ENCODE peak calls at places on chromosomes 13 and 19, in eight cellular contexts. R is A549; E is naive thymus-derived CD4-positive, alpha-beta T cell; V is pancreas; G is GM23338; W is GM23248; D is psoas muscle; P is endodermal cell. B is an unnamed sample.

GRCh38 chr13:99151516-99151915 is 49.1 kb upstream of the UBAC2 start:
- DNase-seq in V (no peak), R (peak; percentile 70), W (peak; percentile 84), E (no peak), P (no peak), D (no peak), G (no peak), B (no peak)

GRCh38 chr13:45296259-45296658 is 44.7 kb downstream of the TPT1 start:
- DNase-seq in W (no peak), P (no peak), V (no peak), R (no peak), E (no peak), D (no peak), G (no peak), B (no peak)

GRCh38 chr13:114015111-114015551 is 41.3 kb upstream of the C13orf46 start:
- DNase-seq in P (no peak), E (no peak), R (no peak), W (no peak), D (peak; percentile 25), G (no peak), V (peak; percentile 75), B (no peak)

GRCh38 chr19:10406191-10406590 is 2.8 kb upstream of the CDC37 start:
- DNase-seq in R (no peak), G (no peak), V (no peak), D (no peak), P (no peak), E (no peak), W (no peak), B (no peak)

GRCh38 chr19:722553-723101 is 13.9 kb downstream of the PALM start:
- DNase-seq in D (peak; percentile 61), R (no peak), V (no peak), P (no peak), E (no peak), W (no peak), G (no peak), B (no peak)

GRCh38 chr19:44757735-44758505 is 9.4 kb downstream of the BCL3 start:
- DNase-seq in P (peak; percentile 90), D (peak; percentile 85), V (peak; percentile 89), R (no peak), W (no peak), G (peak; percentile 82), E (no peak), B (no peak)

GRCh38 chr19:55309437-55309836 is 15.7 kb downstream of the TMEM150B start:
- DNase-seq in W (no peak), P (no peak), V (no peak), R (no peak), G (no peak), E (no peak), D (no peak), B (no peak)

GRCh38 chr13:110361365-110361911 is 54.4 kb downstream of the COL4A2 start:
- DNase-seq in W (peak; percentile 97), V (no peak), E (no peak), G (no peak), D (peak; percentile 66), R (no peak), P (no peak), B (no peak)

GRCh38 chr19:39937792-39938191 is 3.4 kb upstream of the FCGBP start:
- DNase-seq in E (no peak), W (no peak), P (no peak), G (no peak), D (no peak), V (no peak), R (no peak), B (no peak)

GRCh38 chr13:94332360-94333040 is 147.0 kb downstream of the DCT start:
- DNase-seq in P (no peak), V (no peak), W (no peak), D (no peak), E (no peak), G (no peak), R (no peak), B (no peak)

GRCh38 chr19:47102561-47103135 is 10.9 kb downstream of the ZC3H4 start:
- DNase-seq in E (no peak), G (no peak), P (no peak), R (no peak), D (no peak), V (no peak), W (peak; percentile 27), B (no peak)

GRCh38 chr19:30049844-30050667 is 108.0 kb downstream of the URI1 start:
- DNase-seq in P (no peak), W (no peak), E (no peak), G (no peak), V (no peak), D (no peak), R (no peak), B (peak; percentile 34)

GRCh38 chr13:80704369-80704768 is 363.4 kb upstream of the SPRY2 start:
- DNase-seq in E (no peak), P (no peak), D (no peak), W (no peak), V (peak; percentile 57), R (no peak), G (no peak), B (no peak)

GRCh38 chr13:48232420-48233096 is 448 bp upstream of the ITM2B start:
- DNase-seq in G (peak; percentile 57), V (no peak), E (peak; percentile 54), R (peak; percentile 26), P (peak; percentile 91), W (peak; percentile 33), D (no peak), B (peak; percentile 31)

GRCh38 chr19:1908364-1908678 is 3.1 kb downstream of the ADAT3 start:
- DNase-seq in W (no peak), P (no peak), D (no peak), E (no peak), R (no peak), V (peak; percentile 80), G (no peak), B (no peak)

GRCh38 chr19:54209748-54210494 is 9.3 kb downstream of the RPS9 start:
- DNase-seq in P (no peak), D (peak; percentile 90), G (no peak), E (no peak), V (peak; percentile 96), R (peak; percentile 93), W (peak; percentile 96), B (peak; percentile 52)

GRCh38 chr19:8396563-8397203 is 6.5 kb downstream of the RAB11B start:
- DNase-seq in D (peak; percentile 73), V (peak; percentile 79), G (peak; percentile 86), R (peak; percentile 69), P (peak; percentile 92), E (peak; percentile 36), W (peak; percentile 77), B (peak; percentile 79)

GRCh38 chr19:13039211-13039789 is 44.0 kb downstream of the NFIX start:
- DNase-seq in D (no peak), W (peak; percentile 36), R (no peak), E (no peak), G (no peak), V (no peak), P (no peak), B (no peak)
- H3K4me1 ChIP-seq in D (peaks cover 96% of the 10 kb centered on the region), W (peaks cover 94% of the 10 kb centered on the region), R (peaks cover 17% of the 10 kb centered on the region), E (peaks cover 18% of the 10 kb centered on the region), G (peaks cover 11% of the 10 kb centered on the region), V (peaks cover 20% of the 10 kb centered on the region), P (no peaks in the 10 kb centered on the region), B (peaks cover 9% of the 10 kb centered on the region)

DNA sequence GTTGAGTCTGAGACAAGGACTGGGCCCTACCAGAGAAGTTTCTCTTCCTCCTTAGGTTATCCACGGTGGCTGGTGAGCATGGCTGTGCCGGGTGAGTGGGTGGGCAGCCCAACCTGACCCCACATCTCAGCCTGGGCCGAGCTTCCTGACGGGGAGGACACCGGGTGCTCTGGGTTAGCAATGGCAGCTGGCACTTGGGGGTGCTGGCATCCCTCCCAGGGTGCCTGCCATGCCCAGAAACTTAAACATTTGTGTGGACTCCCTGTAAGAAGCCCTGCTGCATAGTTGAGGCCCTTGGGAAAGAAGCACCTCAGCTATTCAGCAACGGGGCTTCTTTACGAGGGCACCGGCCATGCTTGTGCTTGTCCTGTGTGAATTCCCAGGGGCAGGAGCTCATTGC is 33.9 kb upstream of the MEDAG start:
- DNase-seq in V (no peak), P (peak; percentile 53), D (no peak), G (no peak), R (no peak), W (no peak), E (no peak), B (no peak)
- H3K4me3 ChIP-seq in V (no peak overlapping the region), P (no peak overlapping the region), D (no peak overlapping the region), G (no peak overlapping the region), R (no peak overlapping the region), W (no peak overlapping the region), E (no peak overlapping the region), B (no peak overlapping the region)

GRCh38 chr13:40624338-40624737 is 42.1 kb downstream of the FOXO1 start:
- DNase-seq in D (peak; percentile 37), E (no peak), V (no peak), W (peak; percentile 43), G (no peak), R (no peak), P (no peak), B (no peak)

GRCh38 chr13:40629678-40630384 is 36.6 kb downstream of the FOXO1 start:
- DNase-seq in P (no peak), E (no peak), R (no peak), G (no peak), V (no peak), D (no peak), W (no peak), B (no peak)

GRCh38 chr13:40626566-40626965 is 39.9 kb downstream of the FOXO1 start:
- DNase-seq in G (no peak), W (no peak), V (no peak), D (no peak), E (no peak), P (no peak), R (no peak), B (no peak)

GRCh38 chr13:40622761-40623160 is 43.7 kb downstream of the FOXO1 start:
- DNase-seq in R (no peak), W (no peak), V (no peak), D (no peak), G (no peak), E (no peak), P (no peak), B (no peak)

GRCh38 chr13:40626977-40627376 is 39.5 kb downstream of the FOXO1 start:
- DNase-seq in W (no peak), R (no peak), P (no peak), V (no peak), G (no peak), E (no peak), D (no peak), B (no peak)
- H3K4me1 ChIP-seq in W (peaks cover 7% of the 10 kb centered on the region), R (peaks cover 12% of the 10 kb centered on the region), P (peaks cover 13% of the 10 kb centered on the region), V (peaks cover 50% of the 10 kb centered on the region), G (peaks cover 64% of the 10 kb centered on the region), E (peaks cover 39% of the 10 kb centered on the region), D (peaks cover 92% of the 10 kb centered on the region), B (peaks cover 24% of the 10 kb centered on the region)

GRCh38 chr13:51581148-51581820 is 3.0 kb upstream of the WDFY2 start:
- DNase-seq in E (no peak), P (no peak), R (no peak), D (no peak), W (no peak), G (no peak), V (no peak), B (no peak)

GRCh38 chr13:51583875-51584730 is at the start of gene WDFY2:
- DNase-seq in G (peak; percentile 100), P (peak; percentile 100), V (peak; percentile 100), R (peak; percentile 99), W (peak; percentile 100), E (peak; percentile 99), D (peak; percentile 99), B (peak; percentile 99)

GRCh38 chr13:51584731-51585191 is 499 bp downstream of the WDFY2 start:
- DNase-seq in E (peak; percentile 68), R (peak; percentile 66), G (peak; percentile 82), V (peak; percentile 89), W (peak; percentile 77), D (peak; percentile 55), P (no peak), B (peak; percentile 51)

GRCh38 chr13:51585234-51585672 is 991 bp downstream of the WDFY2 start:
- DNase-seq in P (no peak), D (no peak), W (peak; percentile 55), E (no peak), G (no peak), R (no peak), V (no peak), B (peak; percentile 45)

GRCh38 chr13:51583469-51583874 is 790 bp upstream of the WDFY2 start:
- DNase-seq in V (no peak), E (no peak), R (no peak), G (no peak), D (no peak), P (no peak), W (no peak), B (no peak)
- H3K4me3 ChIP-seq in V (peak overlapping the region; percentile 96), E (peak overlapping the region; percentile 95), R (peak overlapping the region; percentile 35), G (peak overlapping the region; percentile 88), D (peak overlapping the region; percentile 83), P (peak overlapping the region; percentile 87), W (peak overlapping the region; percentile 59), B (peak overlapping the region; percentile 76)